ENCODE peak calls at places on chromosomes 6 and 20, in eight cellular contexts. Z is non-pigmented ciliary epithelial cell; B is neural crest cell; U is ACHN; W is GDM1; X is heart left ventricle; T is stimulated activated CD4-positive, alpha-beta T cell treated with anti-CD3 and anti-CD28 coated beads, Interleukin-12 subunit alpha, Interleukin-12 subunit beta, amount 100 ng/mL, for 48 hours; S is activated CD8-positive, alpha-beta T cell treated with anti-CD3 and anti-CD28 coated beads for 36 hours. D is an unnamed sample.
A peak's percentile ranks its signal among the peaks of the same experiment; 100 is the strongest.

GRCh38 chr6:22219916-22220315 is 76.9 kb downstream of the PRL start:
- DNase-seq in Z (no peak), B (no peak), U (no peak), W (no peak), X (no peak), T (no peak), S (no peak), D (no peak)

GRCh38 chr6:90421656-90422055 is 125.0 kb upstream of the BACH2 start:
- DNase-seq in Z (no peak), B (no peak), U (no peak), W (no peak), X (no peak), T (no peak), S (no peak), D (no peak)

GRCh38 chr6:168188974-168189678 is 110.1 kb upstream of the FRMD1 start:
- DNase-seq in Z (no peak), B (no peak), U (no peak), W (no peak), X (no peak), T (no peak), S (no peak), D (no peak)

GRCh38 chr20:49715466-49715865 is 1.8 kb upstream of the B4GALT5 start:
- DNase-seq in Z (no peak), B (no peak), U (no peak), W (no peak), X (no peak), T (no peak), S (no peak), D (no peak)

GRCh38 chr20:57857969-57858368 is 148.2 kb upstream of the PMEPA1 start:
- DNase-seq in Z (no peak), B (no peak), U (no peak), W (no peak), X (no peak), T (no peak), S (no peak), D (no peak)

GRCh38 chr6:15493437-15494168 is 169.2 kb downstream of the DTNBP1 start:
- DNase-seq in Z (no peak), B (no peak), U (no peak), W (no peak), X (no peak), T (no peak), S (no peak), D (no peak)

GRCh38 chr6:164247106-164247505 is 832.6 kb downstream of the QKI start:
- DNase-seq in Z (no peak), B (no peak), U (no peak), W (no peak), X (no peak), T (no peak), S (no peak), D (no peak)

GRCh38 chr6:37819802-37820712 is 530 bp downstream of the ZFAND3 start:
- DNase-seq in Z (no peak), B (no peak), U (peak; percentile 83), W (peak; percentile 52), X (peak; percentile 76), T (peak; percentile 57), S (peak; percentile 70), D (no peak)

GRCh38 chr6:22043284-22043962 is 253.4 kb downstream of the PRL start:
- DNase-seq in Z (no peak), B (no peak), U (peak; percentile 61), W (no peak), X (peak; percentile 43), T (no peak), S (no peak), D (no peak)